ENCODE peak calls at places on chromosomes 11 and 22, in six cellular contexts. Z is activated T-cell treated with anti-CD3 and anti-CD28 coated beads for 1 hour, D is RPMI7951, H is PC-3, S is WTC11, F is adipocyte. M is an unnamed sample.

GRCh38 chr11:45156731-45157130 is 10.3 kb downstream of the PRDM11 start:
- DNase-seq in F (no peak), S (no peak), Z (no peak), H (no peak), D (no peak), M (no peak)

GRCh38 chr22:37546436-37547248 is 13.6 kb upstream of the CDC42EP1 start:
- DNase-seq in H (no peak), Z (no peak), F (peak), S (peak), D (peak), M (no peak)

GRCh38 chr11:121578216-121579063 is 125.7 kb upstream of the SORL1-AS1 start:
- DNase-seq in H (no peak), F (no peak), S (no peak), D (peak), Z (no peak), M (no peak)

GRCh38 chr11:4665424-4665823 is 21.6 kb downstream of the OR51E1 start:
- DNase-seq in D (no peak), H (no peak), S (no peak), Z (no peak), F (no peak), M (no peak)

GRCh38 chr11:4095509-4096230 is 1.1 kb downstream of the RRM1 start:
- DNase-seq in S (no peak), F (peak), D (peak), Z (no peak), H (peak), M (peak)

GRCh38 chr11:35619030-35619753 is 932 bp downstream of the FJX1 start:
- DNase-seq in S (peak), F (peak), D (peak), H (peak), Z (no peak), M (peak)

GRCh38 chr22:20758688-20759087 is 15.2 kb upstream of the SERPIND1 start:
- DNase-seq in F (no peak), Z (no peak), D (no peak), H (no peak), S (peak), M (no peak)

GRCh38 chr11:6927030-6927617 is 898 bp downstream of the ZNF215 start:
- DNase-seq in Z (no peak), F (no peak), D (no peak), S (no peak), H (no peak), M (peak)

GRCh38 chr11:128603752-128604472 is 16.6 kb upstream of the ETS1 start:
- DNase-seq in Z (no peak), S (no peak), H (no peak), D (no peak), F (no peak), M (peak)

GRCh38 chr22:46694423-46695170 is 43.5 kb downstream of the CERK start:
- DNase-seq in Z (no peak), H (no peak), S (no peak), F (no peak), D (no peak), M (no peak)

GRCh38 chr22:27804016-27804415 is 2.5 kb upstream of the MN1 start:
- DNase-seq in S (no peak), Z (no peak), H (no peak), F (no peak), D (no peak), M (no peak)

GRCh38 chr11:77999446-77999845 is 5.0 kb upstream of the INTS4 start:
- DNase-seq in H (no peak), D (no peak), F (no peak), Z (no peak), S (no peak), M (no peak)

M was measured in NCI-H526.